ENCODE peak calls at places on chromosomes 16 and 17, in eight cellular contexts. A is esophagus squamous epithelium, T is neural progenitor cell, O is trophoblast cell, G is HL-60, Z is stomach, H is sigmoid colon, C is tibial artery. L is an unnamed sample.
A peak's percentile ranks its signal among the peaks of the same experiment; 100 is the strongest.

GRCh38 chr16:79519448-79519847 is 81.1 kb downstream of the MAF start:
- DNase-seq in A (no peak), G (peak; percentile 3), T (no peak), H (peak; percentile 71), Z (peak; percentile 43), C (no peak), O (no peak), L (peak; percentile 84)

GRCh38 chr17:38562903-38563302 is 42.8 kb downstream of the SRCIN1 start:
- DNase-seq in H (no peak), C (no peak), G (no peak), Z (no peak), T (peak; percentile 58), A (no peak), O (no peak), L (no peak)

GRCh38 chr17:77349976-77350830 is 209.4 kb downstream of the SEC14L1 start:
- DNase-seq in Z (peak; percentile 18), A (no peak), C (no peak), H (peak; percentile 64), G (no peak), T (no peak), O (no peak), L (no peak)

GRCh38 chr17:77146882-77147281 is 6.1 kb downstream of the SEC14L1 start:
- DNase-seq in A (no peak), O (peak; percentile 50), C (no peak), G (no peak), T (no peak), Z (peak; percentile 83), H (no peak), L (peak; percentile 90)

GRCh38 chr17:38459556-38459955 is 31.3 kb downstream of the ARHGAP23 start:
- DNase-seq in O (no peak), G (no peak), T (peak; percentile 28), C (no peak), Z (peak; percentile 52), A (no peak), H (no peak), L (no peak)

GRCh38 chr17:69067274-69068047 is 6.7 kb upstream of the ABCA9 start:
- DNase-seq in T (no peak), G (no peak), A (no peak), Z (no peak), H (no peak), O (no peak), C (no peak), L (no peak)

GRCh38 chr16:70460737-70461261 is 6.4 kb downstream of the FCSK start:
- DNase-seq in O (no peak), G (no peak), H (no peak), Z (no peak), C (no peak), A (no peak), T (no peak), L (no peak)

GRCh38 chr17:34420254-34420766 is 57.3 kb upstream of the CCL1 start:
- DNase-seq in H (peak; percentile 73), A (no peak), O (peak; percentile 62), C (peak; percentile 59), G (peak; percentile 57), T (peak; percentile 77), Z (peak; percentile 68), L (no peak)

GRCh38 chr17:76585649-76586593 is at the start of gene ST6GALNAC2:
- DNase-seq in H (peak; percentile 79), A (no peak), T (peak; percentile 70), O (peak; percentile 85), C (peak; percentile 41), G (peak; percentile 50), Z (peak; percentile 84), L (peak; percentile 94)

GRCh38 chr16:89452241-89452640 is 38.1 kb downstream of the ANKRD11 start:
- DNase-seq in O (no peak), T (no peak), C (no peak), A (no peak), Z (no peak), H (no peak), G (no peak), L (no peak)

GRCh38 chr17:55576237-55576998 is 65.2 kb upstream of the SMIM36 start:
- DNase-seq in A (no peak), T (no peak), O (no peak), Z (no peak), C (peak; percentile 56), H (no peak), G (peak; percentile 19), L (no peak)

GRCh38 chr16:27311897-27312303 is 1.9 kb upstream of the IL4R start:
- DNase-seq in T (no peak), Z (no peak), O (no peak), A (no peak), C (peak; percentile 15), H (peak; percentile 57), G (no peak), L (no peak)

GRCh38 chr16:55853114-55853513 is 20.2 kb upstream of the CES1 start:
- DNase-seq in G (no peak), T (no peak), H (no peak), A (no peak), C (no peak), O (no peak), Z (no peak), L (no peak)

GRCh38 chr16:84175351-84176081 is 11.3 kb downstream of the TAF1C start:
- DNase-seq in A (no peak), O (peak; percentile 43), G (peak; percentile 80), Z (peak; percentile 55), T (peak; percentile 79), H (no peak), C (peak; percentile 49), L (peak; percentile 81)

GRCh38 chr17:6690641-6691040 is 22.5 kb downstream of the SLC13A5 start:
- DNase-seq in T (no peak), H (no peak), G (no peak), O (no peak), Z (no peak), C (no peak), A (no peak), L (no peak)
- H3K27me3 ChIP-seq in T (peaks cover 5% of the 10 kb centered on the region), H (no peaks in the 10 kb centered on the region), G (no peaks in the 10 kb centered on the region), O (no peaks in the 10 kb centered on the region), Z (peaks cover 35% of the 10 kb centered on the region), C (peaks cover 24% of the 10 kb centered on the region), A (no peaks in the 10 kb centered on the region), L (no peaks in the 10 kb centered on the region)

DNA sequence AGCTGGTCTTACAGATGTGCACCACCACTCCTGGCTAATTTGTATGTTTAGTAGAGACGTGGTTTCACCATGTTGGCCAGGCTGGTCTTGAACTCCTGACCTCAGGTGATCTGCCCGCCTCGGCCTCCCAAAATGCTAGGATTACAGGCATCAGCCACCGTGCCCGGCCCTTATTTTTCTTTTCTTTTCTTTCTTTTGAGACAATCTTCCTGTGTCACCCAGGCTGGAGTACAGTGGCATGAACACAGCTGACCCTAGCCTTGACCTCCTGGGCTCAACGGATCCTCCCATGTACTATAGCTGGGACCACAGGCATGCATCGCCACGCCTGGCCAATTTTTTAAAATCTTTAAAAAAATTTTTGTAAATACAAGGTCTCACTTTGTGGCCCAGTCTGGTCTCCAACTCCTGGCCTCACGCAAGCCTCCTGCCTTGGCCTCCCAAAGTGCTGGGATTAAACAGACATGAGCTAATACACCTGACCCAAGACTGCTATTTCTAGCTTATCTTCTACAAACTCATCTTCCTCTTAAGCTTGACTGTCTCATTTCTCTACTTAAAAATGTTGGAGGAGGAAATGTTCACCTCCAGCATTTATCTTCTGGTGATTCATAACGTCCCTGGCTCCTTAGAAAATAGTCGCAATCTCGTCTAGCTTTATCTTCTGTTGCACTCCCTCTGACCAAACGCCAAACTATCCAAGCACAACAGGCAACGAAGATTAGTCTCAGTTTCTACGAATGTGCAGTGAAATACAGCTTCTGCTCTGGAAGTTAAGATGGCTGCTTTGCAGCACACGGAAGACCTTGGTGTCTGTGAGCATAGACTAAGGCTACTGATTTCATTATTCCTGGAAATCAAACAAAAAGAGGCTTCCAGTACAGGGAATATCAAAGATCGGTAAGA is 8.2 kb upstream of the TMEM94 start:
- DNase-seq in H (no peak), G (no peak), A (no peak), T (no peak), Z (no peak), O (peak; percentile 57), C (no peak), L (no peak)
- H3K27me3 ChIP-seq in H (no peaks in the 10 kb centered on the region), G (no peaks in the 10 kb centered on the region), A (no peaks in the 10 kb centered on the region), T (no peaks in the 10 kb centered on the region), Z (no peaks in the 10 kb centered on the region), O (no peaks in the 10 kb centered on the region), C (no peaks in the 10 kb centered on the region), L (no peaks in the 10 kb centered on the region)

GRCh38 chr16:51149251-51149661 is 1.8 kb downstream of the SALL1 start:
- DNase-seq in H (no peak), Z (no peak), C (no peak), A (no peak), O (no peak), T (peak; percentile 30), G (no peak), L (no peak)

GRCh38 chr16:51151435-51151950 is 423 bp upstream of the SALL1 start:
- DNase-seq in G (no peak), H (no peak), O (no peak), T (peak; percentile 97), A (no peak), C (no peak), Z (peak; percentile 39), L (no peak)

GRCh38 chr16:51149721-51150158 is 1.3 kb downstream of the SALL1 start:
- DNase-seq in A (no peak), H (no peak), G (no peak), C (no peak), Z (no peak), O (no peak), T (peak; percentile 25), L (no peak)

GRCh38 chr16:51150894-51151320 is at the start of gene SALL1:
- DNase-seq in T (peak; percentile 46), G (no peak), A (no peak), Z (no peak), O (no peak), H (no peak), C (no peak), L (no peak)

DNA sequence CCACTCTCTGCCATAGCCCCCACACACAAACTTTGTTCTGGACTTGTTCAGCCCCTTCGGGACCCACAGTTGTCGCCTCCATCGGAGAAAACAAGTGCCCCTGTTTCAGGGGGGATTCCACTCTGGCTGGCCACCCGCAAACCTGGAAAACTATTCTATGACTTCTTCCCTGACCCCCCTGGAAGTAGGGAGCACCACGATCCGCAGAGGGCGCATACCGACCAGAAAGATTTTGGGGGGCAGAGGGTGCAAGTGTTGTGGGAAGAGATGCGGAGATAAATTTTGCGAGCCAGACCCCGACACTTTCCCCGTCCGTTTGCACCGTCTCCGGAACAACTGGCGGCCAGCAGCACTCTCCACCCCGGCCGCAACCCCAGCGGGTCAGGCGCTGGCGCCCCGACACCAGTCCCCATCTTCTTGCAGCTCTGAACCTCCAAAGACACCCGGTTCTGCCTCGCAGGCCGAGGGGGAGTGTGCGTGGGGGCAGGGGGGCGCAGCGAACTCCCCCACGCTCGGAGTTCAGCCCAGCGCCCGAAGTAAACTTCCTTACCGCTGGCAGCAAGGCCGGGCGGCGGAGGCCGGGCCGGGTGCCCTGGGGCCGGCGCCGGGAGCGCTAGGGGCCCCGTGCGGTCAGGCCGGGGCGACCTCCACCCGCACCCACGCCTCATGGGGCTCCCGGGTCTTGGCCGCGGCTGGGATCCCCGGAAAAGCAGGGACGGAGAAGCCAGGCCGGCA is 744 bp downstream of the SALL1 start:
- DNase-seq in H (no peak), T (peak; percentile 42), O (no peak), A (no peak), C (no peak), Z (no peak), G (no peak), L (no peak)
- H3K27me3 ChIP-seq in H (peaks cover 49% of the 10 kb centered on the region), T (no peaks in the 10 kb centered on the region), O (peaks cover 36% of the 10 kb centered on the region), A (peaks cover 40% of the 10 kb centered on the region), C (peaks cover 84% of the 10 kb centered on the region), Z (peaks cover 96% of the 10 kb centered on the region), G (peaks cover 53% of the 10 kb centered on the region), L (peaks cover 76% of the 10 kb centered on the region)

DNA sequence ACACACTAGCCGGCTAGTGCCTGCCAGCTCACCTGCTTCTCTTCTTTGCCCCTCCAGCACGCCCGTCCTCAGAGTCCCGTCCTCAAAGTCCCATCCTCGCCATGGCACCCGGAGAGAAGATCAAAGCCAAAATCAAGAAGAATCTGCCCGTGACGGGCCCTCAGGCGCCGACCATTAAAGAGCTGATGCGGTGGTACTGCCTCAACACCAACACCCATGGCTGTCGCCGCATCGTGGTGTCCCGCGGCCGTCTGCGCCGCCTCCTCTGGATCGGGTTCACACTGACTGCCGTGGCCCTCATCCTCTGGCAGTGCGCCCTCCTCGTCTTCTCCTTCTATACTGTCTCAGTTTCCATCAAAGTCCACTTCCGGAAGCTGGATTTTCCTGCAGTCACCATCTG is 3.6 kb downstream of the SCNN1G start:
- DNase-seq in T (no peak), H (no peak), A (no peak), C (no peak), Z (no peak), O (no peak), G (no peak), L (no peak)
- H3K27me3 ChIP-seq in T (peaks cover 47% of the 10 kb centered on the region), H (peaks cover 12% of the 10 kb centered on the region), A (no peaks in the 10 kb centered on the region), C (peaks cover 70% of the 10 kb centered on the region), Z (peaks cover 56% of the 10 kb centered on the region), O (peaks cover 11% of the 10 kb centered on the region), G (peaks cover 29% of the 10 kb centered on the region), L (peaks cover 12% of the 10 kb centered on the region)